ENCODE peak calls at places on chromosome 14, in seven cellular contexts. L is nephron progenitor cell, D is GM20000, E is upper lobe of left lung, N is lower leg skin, H is heart left ventricle, W is mucosa of descending colon. T is an unnamed sample.

GRCh38 chr14:61533513-61534255 is 161.6 kb upstream of the HIF1A start:
- DNase-seq in E (no peak), W (no peak), N (peak), H (no peak), D (no peak), L (no peak), T (no peak)

GRCh38 chr14:23137221-23138172 is 18.4 kb upstream of the CEBPE start:
- DNase-seq in W (no peak), D (no peak), E (peak), H (no peak), N (no peak), L (no peak), T (no peak)

GRCh38 chr14:70330596-70330995 is 28.9 kb downstream of the COX16 start:
- DNase-seq in L (no peak), E (no peak), W (no peak), D (no peak), H (no peak), N (no peak), T (no peak)

GRCh38 chr14:59510957-59511356 is 26.6 kb downstream of the JKAMP start:
- DNase-seq in W (no peak), H (no peak), D (no peak), E (no peak), N (no peak), L (no peak), T (no peak)

GRCh38 chr14:67722293-67722692 is 20.6 kb downstream of the RDH12 start:
- DNase-seq in E (no peak), N (no peak), W (no peak), D (no peak), H (peak), L (peak), T (no peak)

GRCh38 chr14:89650077-89650978 is 233.3 kb upstream of the FOXN3 start:
- DNase-seq in L (no peak), D (no peak), W (no peak), E (no peak), N (no peak), H (no peak), T (no peak)

GRCh38 chr14:96119947-96120346 is 80.8 kb downstream of the C14orf132 start:
- DNase-seq in H (no peak), L (no peak), D (no peak), E (no peak), N (no peak), W (no peak), T (no peak)

GRCh38 chr14:100578552-100578951 is 8.7 kb downstream of the BEGAIN start:
- DNase-seq in W (no peak), E (no peak), H (no peak), N (peak), D (no peak), L (no peak), T (no peak)

GRCh38 chr14:61524211-61524806 is 171.0 kb upstream of the HIF1A start:
- DNase-seq in H (no peak), N (no peak), L (no peak), D (no peak), E (no peak), W (no peak), T (no peak)

GRCh38 chr14:23494223-23494622 is 24.7 kb downstream of the NGDN start:
- DNase-seq in E (no peak), D (no peak), H (no peak), L (no peak), W (no peak), N (no peak), T (no peak)

GRCh38 chr14:92516966-92517350 is 3.4 kb downstream of the RIN3 start:
- DNase-seq in L (no peak), D (no peak), W (no peak), H (no peak), N (no peak), E (no peak), T (no peak)

GRCh38 chr14:64098120-64098519 is 196.1 kb downstream of the ESR2 start:
- DNase-seq in L (no peak), W (no peak), H (no peak), N (no peak), D (no peak), E (no peak), T (no peak)

GRCh38 chr14:93008381-93008780 is 85.4 kb downstream of the CHGA start:
- DNase-seq in N (no peak), L (no peak), H (no peak), D (no peak), E (peak), W (peak), T (no peak)

GRCh38 chr14:105738638-105739037 is 212.3 kb downstream of the TMEM121 start:
- DNase-seq in W (no peak), E (no peak), L (no peak), H (no peak), D (no peak), N (no peak), T (peak)

GRCh38 chr14:32933623-32933942 is 5.1 kb upstream of the NPAS3 start:
- DNase-seq in W (no peak), E (no peak), D (peak), L (no peak), N (no peak), H (no peak), T (peak)

GRCh38 chr14:78987006-78987405 is 816.8 kb downstream of the NRXN3 start:
- DNase-seq in N (no peak), W (no peak), D (no peak), E (no peak), H (no peak), L (no peak), T (no peak)

GRCh38 chr14:96867634-96868033 is 70.5 kb downstream of the VRK1 start:
- DNase-seq in N (no peak), D (no peak), E (no peak), L (no peak), H (no peak), W (no peak), T (no peak)

GRCh38 chr14:66610154-66610563 is 102.2 kb downstream of the GPHN start:
- DNase-seq in N (no peak), D (no peak), E (no peak), L (no peak), H (no peak), W (no peak), T (no peak)

GRCh38 chr14:99320105-99320572 is 48.1 kb upstream of the BCL11B start:
- DNase-seq in N (peak), W (peak), D (peak), E (peak), H (no peak), L (peak), T (peak)

GRCh38 chr14:102005336-102005735 is 41.0 kb downstream of the DYNC1H1 start:
- DNase-seq in H (no peak), D (no peak), N (no peak), L (no peak), W (no peak), E (peak), T (no peak)
- TF ChIP-seq CTCF in H (no peak), D (no peak), N (no peak), L (no peak), W (no peak), E (no peak), T (no peak)

GRCh38 chr14:38808734-38809455 is 294.1 kb downstream of the SEC23A start:
- DNase-seq in N (no peak), H (no peak), L (no peak), D (no peak), W (peak), E (no peak), T (no peak)
- TF ChIP-seq CTCF in N (no peak), H (no peak), L (no peak), D (no peak), W (no peak), E (no peak), T (no peak)

GRCh38 chr14:54782803-54783659 is 119.6 kb downstream of the GCH1 start:
- DNase-seq in D (peak), H (no peak), E (no peak), W (no peak), N (peak), L (peak), T (peak)
- TF ChIP-seq CTCF in D (peak), H (no peak), E (no peak), W (no peak), N (no peak), L (no peak), T (peak)

DNA sequence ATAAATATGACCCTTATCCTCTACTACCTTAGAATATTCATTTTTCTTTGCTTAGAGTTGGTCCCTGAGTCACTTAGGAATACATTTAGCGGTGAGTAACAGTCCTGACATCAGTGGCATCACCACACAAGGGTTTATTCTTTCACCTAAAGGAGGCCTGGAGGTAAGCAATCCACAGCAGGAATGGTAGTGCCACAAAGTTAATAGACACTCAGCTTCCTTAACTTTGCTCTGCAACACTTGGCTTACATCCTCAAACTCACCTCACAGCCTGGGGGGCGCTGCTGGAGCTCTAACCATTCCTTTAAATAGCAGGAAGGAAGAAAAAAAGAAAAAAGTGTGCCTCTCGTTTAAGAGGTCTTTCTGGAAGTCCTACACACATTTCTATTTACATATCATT is 29.1 kb downstream of the BBOF1 start:
- DNase-seq in E (no peak), N (no peak), W (no peak), H (no peak), L (no peak), D (no peak), T (no peak)
- TF ChIP-seq CTCF in E (no peak), N (no peak), W (no peak), H (no peak), L (no peak), D (no peak), T (no peak)

GRCh38 chr14:103428732-103429556 is 43.7 kb downstream of the MARK3 start:
- DNase-seq in N (no peak), L (no peak), D (no peak), H (no peak), E (no peak), W (no peak), T (no peak)

GRCh38 chr14:103418508-103418818 is 33.2 kb downstream of the MARK3 start:
- DNase-seq in H (no peak), N (no peak), D (no peak), L (no peak), E (no peak), W (no peak), T (no peak)

GRCh38 chr14:103427485-103428443 is 42.5 kb downstream of the MARK3 start:
- DNase-seq in L (no peak), H (no peak), W (no peak), D (no peak), N (no peak), E (no peak), T (no peak)

DNA sequence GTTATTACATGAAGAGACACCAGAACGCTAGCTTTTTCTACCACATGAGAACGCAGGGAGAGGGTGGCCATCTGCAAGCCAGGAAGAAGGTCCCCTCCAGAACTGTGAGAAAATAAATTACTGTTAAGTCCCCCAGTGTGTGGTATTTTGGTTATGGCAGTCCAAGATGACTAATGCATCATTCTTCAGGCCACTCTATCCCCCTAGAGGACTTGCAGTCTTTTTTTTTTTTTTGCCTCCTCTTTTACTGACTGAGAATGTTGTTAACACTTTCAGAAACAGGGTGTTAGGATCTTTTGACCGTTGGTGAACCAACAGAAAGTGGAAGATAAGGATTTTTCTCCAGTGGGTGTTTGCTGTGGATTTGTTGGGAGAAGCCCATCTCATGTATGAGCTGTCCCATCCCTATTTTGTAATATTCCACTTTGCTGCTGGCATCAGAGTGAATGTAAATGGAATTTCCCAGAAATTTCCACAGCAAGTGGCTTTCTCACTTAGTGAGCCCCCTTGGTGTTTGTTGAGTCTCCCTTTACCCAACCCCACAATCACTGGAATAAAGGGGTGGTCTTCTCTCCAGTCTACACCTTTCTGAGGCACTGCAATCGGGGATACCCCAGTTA is 37.9 kb downstream of the MARK3 start:
- DNase-seq in D (no peak), N (no peak), W (no peak), L (no peak), H (no peak), E (no peak), T (no peak)
- TF ChIP-seq CTCF in D (no peak), N (no peak), W (no peak), L (no peak), H (no peak), E (no peak), T (no peak)

DNA sequence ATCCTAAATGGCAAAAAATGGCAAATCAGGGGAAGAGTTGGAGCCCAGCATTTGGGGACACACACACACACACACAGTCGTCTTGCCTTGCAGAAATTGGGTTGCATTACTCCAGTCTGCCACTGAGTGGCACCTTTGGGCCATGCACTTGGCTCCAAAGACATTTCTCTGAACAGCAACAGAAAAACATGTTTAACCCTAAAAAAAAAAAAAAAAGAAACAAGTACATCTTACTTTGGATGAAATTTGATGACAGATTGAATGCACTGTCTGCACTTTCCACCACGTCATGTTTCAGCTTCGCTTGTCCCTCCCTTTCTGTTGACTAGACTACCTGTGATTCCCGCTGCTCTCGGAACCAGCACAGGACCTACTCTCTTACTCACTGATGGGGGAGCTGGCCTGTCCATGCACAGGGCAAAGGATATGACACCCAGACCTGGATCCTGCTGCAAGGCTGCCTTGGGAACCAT is 376.9 kb downstream of the DPF3 start:
- DNase-seq in N (peak), W (no peak), D (no peak), L (peak), E (no peak), H (peak), T (peak)
- TF ChIP-seq CTCF in N (no peak), W (peak), D (peak), L (peak), E (peak), H (peak), T (peak)

T was measured in GM13977.